ENCODE peak calls at places on chromosomes 11 and 22, in five cellular contexts. Z, G, F, U and K are unnamed samples.

GRCh38 chr11:69841859-69842698 is 22.9 kb upstream of the FGF3 start:
- DNase-seq in Z (peak), G (peak), F (peak), U (peak), K (peak)

GRCh38 chr22:44704159-44705021 is 2.4 kb downstream of the PRR5 start:
- DNase-seq in Z (no peak), G (no peak), F (no peak), U (no peak), K (no peak)

GRCh38 chr22:40276877-40277823 is 69.2 kb upstream of the ADSL start:
- DNase-seq in Z (no peak), G (no peak), F (no peak), U (no peak), K (no peak)

GRCh38 chr11:73965076-73965763 is 14.4 kb downstream of the DNAJB13 start:
- DNase-seq in Z (no peak), G (no peak), F (no peak), U (no peak), K (no peak)

GRCh38 chr11:10540546-10540914 is 457 bp downstream of the RNF141 start:
- DNase-seq in Z (no peak), G (peak), F (no peak), U (no peak), K (peak)

GRCh38 chr22:19287076-19287724 is 4.3 kb downstream of the CLTCL1 start:
- DNase-seq in Z (no peak), G (no peak), F (no peak), U (no peak), K (no peak)

GRCh38 chr22:38107692-38108515 is 2.6 kb downstream of the BAIAP2L2 start:
- DNase-seq in Z (no peak), G (no peak), F (no peak), U (no peak), K (no peak)

GRCh38 chr11:17063171-17064002 is 14.1 kb downstream of the RPS13 start:
- DNase-seq in Z (peak), G (peak), F (peak), U (peak), K (peak)

GRCh38 chr11:27380796-27381195 is 17.8 kb upstream of the CCDC34 start:
- DNase-seq in Z (no peak), G (no peak), F (no peak), U (no peak), K (no peak)

GRCh38 chr11:67264886-67265632 is 1.2 kb upstream of the GRK2 start:
- DNase-seq in Z (no peak), G (no peak), F (no peak), U (no peak), K (no peak)
- TF ChIP-seq SP1 in Z (no peak), G (no peak), F (no peak), U (no peak), K (no peak)

GRCh38 chr11:120717623-120718022 is 206.1 kb downstream of the GRIK4 start:
- DNase-seq in Z (no peak), G (no peak), F (no peak), U (no peak), K (no peak)

GRCh38 chr11:120717042-120717441 is 205.5 kb downstream of the GRIK4 start:
- DNase-seq in Z (no peak), G (no peak), F (no peak), U (no peak), K (no peak)

GRCh38 chr11:120720760-120721159 is 209.2 kb downstream of the GRIK4 start:
- DNase-seq in Z (no peak), G (no peak), F (no peak), U (no peak), K (no peak)

GRCh38 chr11:120718171-120718570 is 206.6 kb downstream of the GRIK4 start:
- DNase-seq in Z (no peak), G (no peak), F (no peak), U (no peak), K (no peak)

GRCh38 chr11:120719348-120719747 is 207.8 kb downstream of the GRIK4 start:
- DNase-seq in Z (no peak), G (no peak), F (no peak), U (no peak), K (no peak)
- TF ChIP-seq SP1 in Z (no peak), G (no peak), F (no peak), U (no peak), K (no peak)

GRCh38 chr11:82676483-82677094 is 57.1 kb downstream of the FAM181B start:
- DNase-seq in Z (no peak), G (no peak), F (no peak), U (no peak), K (no peak)

GRCh38 chr11:82675838-82676237 is 57.8 kb downstream of the FAM181B start:
- DNase-seq in Z (no peak), G (peak), F (peak), U (no peak), K (no peak)

GRCh38 chr11:82682003-82682751 is 51.5 kb downstream of the FAM181B start:
- DNase-seq in Z (peak), G (peak), F (no peak), U (peak), K (peak)

GRCh38 chr11:82683029-82683428 is 50.6 kb downstream of the FAM181B start:
- DNase-seq in Z (no peak), G (peak), F (no peak), U (no peak), K (no peak)

DNA sequence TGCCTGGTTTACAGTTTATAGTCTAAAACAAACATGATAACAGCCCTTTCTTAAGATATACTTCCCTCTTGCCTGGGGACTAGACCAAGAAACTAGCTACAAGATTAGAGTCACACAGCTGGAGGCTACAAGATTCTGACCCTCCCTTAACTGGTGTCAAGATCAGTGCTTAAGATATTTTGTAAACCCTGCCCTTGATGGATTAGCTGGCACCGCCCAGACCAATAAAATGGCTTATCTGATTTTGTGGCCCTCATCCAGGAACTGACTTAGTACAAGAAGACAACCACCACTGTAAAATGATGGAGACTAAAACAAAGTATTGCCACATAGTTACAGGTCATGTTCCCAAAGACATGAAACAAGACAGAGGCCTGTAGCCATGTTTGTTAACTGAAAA is 53.4 kb downstream of the FAM181B start:
- DNase-seq in Z (no peak), G (no peak), F (no peak), U (no peak), K (no peak)
- TF ChIP-seq SP1 in Z (no peak), G (no peak), F (no peak), U (no peak), K (no peak)

GRCh38 chr11:289145-289705 is 299 bp downstream of the PGGHG start:
- DNase-seq in Z (no peak), G (peak), F (peak), U (peak), K (no peak)
- TF ChIP-seq SP1 in Z (no peak), G (no peak), F (no peak), U (no peak), K (no peak)

DNA sequence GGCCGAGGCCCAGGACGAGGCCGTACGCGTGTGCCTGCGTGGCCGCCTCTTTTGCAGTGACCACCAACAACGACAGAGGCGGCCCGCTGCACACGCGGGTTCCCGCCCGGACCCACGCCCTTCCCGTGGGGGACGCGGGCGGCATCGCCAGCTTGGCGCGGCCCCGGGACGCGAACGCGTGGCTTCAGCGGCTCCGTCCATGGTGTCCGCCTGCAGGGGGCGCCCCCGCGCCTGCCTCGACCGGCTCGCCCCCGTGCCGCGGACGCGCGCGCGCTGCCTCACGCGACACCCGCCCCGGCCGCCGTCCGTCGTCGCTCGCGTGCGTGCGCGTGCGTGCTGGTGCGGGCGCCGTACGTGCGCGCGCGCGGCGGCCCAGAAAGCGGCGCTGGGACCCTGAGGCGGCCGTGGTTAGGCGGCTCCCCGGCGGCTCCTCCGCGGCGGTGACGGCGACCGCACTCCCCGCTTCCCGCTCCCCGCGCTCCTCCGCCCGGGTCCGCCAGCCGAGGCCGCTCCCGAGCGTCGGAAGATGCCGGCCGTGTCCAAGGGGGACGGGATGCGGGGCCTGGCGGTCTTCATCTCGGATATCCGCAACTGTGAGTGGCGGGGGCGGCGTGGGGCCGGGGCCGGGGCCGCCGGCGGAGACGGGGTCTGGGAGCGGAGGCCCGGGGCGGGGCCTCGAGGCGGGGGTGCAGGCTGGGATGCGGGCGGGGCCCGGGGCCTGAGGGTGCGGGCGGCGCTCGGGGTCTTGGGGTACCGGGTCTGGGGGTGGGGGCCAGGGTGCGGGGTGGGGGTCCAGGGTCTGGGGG is at the start of gene AP2A2:
- DNase-seq in Z (peak), G (peak), F (peak), U (peak), K (peak)
- TF ChIP-seq SP1 in Z (no peak), G (peak), F (no peak), U (peak), K (no peak)

GRCh38 chr11:63590024-63590788 is 24.0 kb downstream of the PLAAT3 start:
- DNase-seq in Z (no peak), G (no peak), F (no peak), U (no peak), K (no peak)
- TF ChIP-seq SP1 in Z (no peak), G (no peak), F (no peak), U (no peak), K (no peak)